ENCODE peak calls at places on chromosomes 1 and 21, in nine cellular contexts. R is stimulated activated CD4-positive, alpha-beta T cell treated with anti-CD3 and anti-CD28 coated beads, Interleukin-2, amount 100 ng/mL, for 48 hours; Z is posterior cingulate gyrus; W is activated T-cell treated with anti-CD3 and anti-CD28 coated beads, Interleukin-2, amount 50 U/mL, for 1 hour; I is heart right ventricle; V is AG20443; O is left ventricle myocardium superior; K is ELR; G is stimulated activated CD8-positive, alpha-beta memory T cell treated with anti-CD3 and anti-CD28 coated beads, Interleukin-15, amount 100 ng/mL, for 1 hour. H is an unnamed sample.

GRCh38 chr1:154344977-154345837 is 19.9 kb downstream of the ATP8B2 start:
- DNase-seq in R (peak; percentile 75), Z (no peak), W (peak; percentile 81), I (no peak), V (peak; percentile 60), O (peak; percentile 66), K (peak; percentile 50), G (peak; percentile 58), H (peak; percentile 80)

GRCh38 chr1:201756411-201756810 is 72.5 kb upstream of the IPO9 start:
- DNase-seq in R (no peak), Z (no peak), W (no peak), I (no peak), V (peak; percentile 35), O (no peak), K (peak; percentile 84), G (no peak), H (no peak)

GRCh38 chr1:102691592-102692090 is 416.7 kb downstream of the COL11A1 start:
- DNase-seq in R (no peak), Z (no peak), W (no peak), I (no peak), V (no peak), O (no peak), K (no peak), G (no peak), H (no peak)

GRCh38 chr1:20634594-20635084 is 1.4 kb downstream of the PINK1 start:
- DNase-seq in R (no peak), Z (no peak), W (peak; percentile 37), I (peak; percentile 44), V (peak; percentile 51), O (peak; percentile 62), K (peak; percentile 53), G (no peak), H (peak; percentile 78)

GRCh38 chr1:206797534-206798383 is 25.5 kb upstream of the IL10 start:
- DNase-seq in R (no peak), Z (no peak), W (no peak), I (no peak), V (no peak), O (no peak), K (peak; percentile 25), G (no peak), H (peak; percentile 65)

GRCh38 chr1:43441894-43442632 is 11.7 kb downstream of the HYI start:
- DNase-seq in R (no peak), Z (no peak), W (no peak), I (no peak), V (no peak), O (no peak), K (no peak), G (no peak), H (peak; percentile 21)

GRCh38 chr1:223189903-223190724 is 47.1 kb upstream of the TLR5 start:
- DNase-seq in R (peak; percentile 43), Z (no peak), W (peak; percentile 48), I (no peak), V (peak; percentile 81), O (no peak), K (peak; percentile 83), G (peak; percentile 20), H (no peak)

GRCh38 chr21:31450971-31451370 is 106.9 kb upstream of the TIAM1 start:
- DNase-seq in R (no peak), Z (no peak), W (no peak), I (no peak), V (no peak), O (no peak), K (no peak), G (no peak), H (no peak)

GRCh38 chr1:54199151-54199764 is 572 bp downstream of the CYB5RL start:
- DNase-seq in R (no peak), Z (no peak), W (no peak), I (no peak), V (peak; percentile 43), O (no peak), K (peak; percentile 26), G (no peak), H (no peak)

GRCh38 chr1:119542492-119542946 is 35.5 kb downstream of the HSD3B1 start:
- DNase-seq in R (no peak), Z (no peak), W (no peak), I (no peak), V (peak; percentile 17), O (no peak), K (no peak), G (no peak), H (no peak)

GRCh38 chr1:153944005-153944821 is 2.3 kb downstream of the DENND4B start:
- DNase-seq in R (no peak), Z (no peak), W (no peak), I (no peak), V (no peak), O (peak; percentile 35), K (no peak), G (no peak), H (no peak)

GRCh38 chr21:32022141-32022540 is 149.3 kb downstream of the HUNK start:
- DNase-seq in R (no peak), Z (no peak), W (no peak), I (no peak), V (no peak), O (no peak), K (no peak), G (no peak), H (no peak)

GRCh38 chr1:168195199-168196135 is 16.7 kb downstream of the TIPRL start:
- DNase-seq in R (no peak), Z (no peak), W (no peak), I (no peak), V (no peak), O (no peak), K (no peak), G (no peak), H (no peak)

GRCh38 chr1:229204863-229205777 is 65.8 kb upstream of the RAB4A start:
- DNase-seq in R (no peak), Z (no peak), W (no peak), I (no peak), V (peak; percentile 81), O (peak; percentile 31), K (peak; percentile 14), G (no peak), H (no peak)

GRCh38 chr1:64979358-64979757 is 13.0 kb upstream of the JAK1 start:
- DNase-seq in R (no peak), Z (no peak), W (no peak), I (no peak), V (no peak), O (no peak), K (no peak), G (no peak), H (no peak)

GRCh38 chr1:27366113-27366410 is 699 bp downstream of the MAP3K6 start:
- DNase-seq in R (peak; percentile 80), Z (peak; percentile 35), W (peak; percentile 74), I (peak; percentile 92), V (peak; percentile 82), O (peak; percentile 96), K (peak; percentile 78), G (peak; percentile 36), H (peak; percentile 88)